ENCODE peak calls at places on chromosomes 6 and 20, in five cellular contexts. Q is fibroblast of pulmonary artery, A is HS-5, B is lower leg skin, E is LoVo. K is an unnamed sample.

GRCh38 chr20:4091332-4092135 is 76.2 kb upstream of the RNF24 start:
- DNase-seq in Q (peak; percentile 80), A (no peak), B (peak; percentile 90), E (peak; percentile 53), K (no peak)

GRCh38 chr6:16600026-16600425 is 161.2 kb downstream of the ATXN1 start:
- DNase-seq in Q (no peak), A (no peak), B (no peak), E (no peak), K (no peak)

GRCh38 chr6:157634566-157634965 is 188.5 kb upstream of the SNX9 start:
- DNase-seq in Q (no peak), A (no peak), B (no peak), E (no peak), K (no peak)

GRCh38 chr6:116096979-116097816 is 3.5 kb upstream of the NT5DC1 start:
- DNase-seq in Q (peak; percentile 49), A (no peak), B (no peak), E (peak; percentile 41), K (no peak)

GRCh38 chr6:112909781-112910180 is 562.7 kb downstream of the RFPL4B start:
- DNase-seq in Q (no peak), A (peak; percentile 46), B (no peak), E (no peak), K (peak; percentile 29)

GRCh38 chr6:107216197-107216933 is 101.0 kb upstream of the BEND3 start:
- DNase-seq in Q (no peak), A (no peak), B (no peak), E (no peak), K (no peak)

GRCh38 chr6:19279137-19279747 is 557.9 kb upstream of the ID4 start:
- DNase-seq in Q (peak; percentile 67), A (no peak), B (no peak), E (no peak), K (no peak)

GRCh38 chr20:4573564-4574355 is 147.9 kb upstream of the PRND start:
- DNase-seq in Q (peak; percentile 75), A (peak; percentile 88), B (no peak), E (no peak), K (peak; percentile 75)

GRCh38 chr6:78460711-78461110 is 406.6 kb upstream of the IRAK1BP1 start:
- DNase-seq in Q (no peak), A (no peak), B (no peak), E (no peak), K (peak; percentile 52)

GRCh38 chr6:45378324-45378926 is 691 bp upstream of the SUPT3H start:
- DNase-seq in Q (no peak), A (no peak), B (peak; percentile 86), E (no peak), K (no peak)

GRCh38 chr6:160795716-160796115 is 93.7 kb downstream of the PLG start:
- DNase-seq in Q (no peak), A (no peak), B (no peak), E (no peak), K (peak; percentile 37)

GRCh38 chr6:170044836-170045562 is 245.9 kb downstream of the DLL1 start:
- DNase-seq in Q (no peak), A (no peak), B (peak; percentile 62), E (no peak), K (no peak)

GRCh38 chr6:161369339-161369738 is 95.5 kb upstream of the AGPAT4 start:
- DNase-seq in Q (peak; percentile 93), A (peak; percentile 78), B (no peak), E (peak; percentile 34), K (peak; percentile 90)

GRCh38 chr6:163392533-163392932 is 22.0 kb upstream of the QKI start:
- DNase-seq in Q (peak; percentile 69), A (no peak), B (no peak), E (no peak), K (peak; percentile 85)

GRCh38 chr6:2244261-2245102 is 923 bp downstream of the GMDS start:
- DNase-seq in Q (no peak), A (no peak), B (no peak), E (peak; percentile 26), K (no peak)

GRCh38 chr6:53734473-53735299 is 60.1 kb upstream of the LRRC1 start:
- DNase-seq in Q (peak; percentile 67), A (peak; percentile 86), B (no peak), E (peak; percentile 92), K (peak; percentile 82)

GRCh38 chr6:4774715-4775590 is 1.3 kb upstream of the CDYL start:
- DNase-seq in Q (no peak), A (no peak), B (peak; percentile 91), E (no peak), K (no peak)

GRCh38 chr6:155050311-155050710 is 55.2 kb downstream of the TIAM2 start:
- DNase-seq in Q (no peak), A (no peak), B (no peak), E (no peak), K (no peak)

GRCh38 chr6:80094017-80094416 is 12.5 kb upstream of the BCKDHB start:
- DNase-seq in Q (peak; percentile 46), A (peak; percentile 5), B (no peak), E (peak; percentile 21), K (no peak)

GRCh38 chr6:46935687-46936086 is 13.9 kb upstream of the ADGRF5 start:
- DNase-seq in Q (no peak), A (no peak), B (no peak), E (no peak), K (no peak)

GRCh38 chr20:8457978-8458377 is 325.9 kb downstream of the PLCB1 start:
- DNase-seq in Q (no peak), A (no peak), B (no peak), E (no peak), K (no peak)

GRCh38 chr6:27601668-27602254 is 128.9 kb upstream of the ZNF184 start:
- DNase-seq in Q (no peak), A (no peak), B (no peak), E (no peak), K (no peak)

GRCh38 chr6:4533576-4533975 is 242.6 kb upstream of the CDYL start:
- DNase-seq in Q (no peak), A (no peak), B (no peak), E (no peak), K (no peak)

GRCh38 chr6:140046030-140046632 is 671.7 kb upstream of the CITED2 start:
- DNase-seq in Q (no peak), A (no peak), B (no peak), E (no peak), K (no peak)

GRCh38 chr6:98946266-98946817 is 1.4 kb downstream of the FBXL4 start:
- DNase-seq in Q (no peak), A (no peak), B (no peak), E (no peak), K (no peak)

K was measured in epithelial cell of prostate.